ENCODE peak calls at places on chromosomes 16 and 17, in five cellular contexts. One of them, this sample, is unnamed.

GRCh38 chr17:76917829-76918228 is 49.6 kb downstream of the MGAT5B start:
- DNase-seq in PC-9: no peak
- DNase-seq in Peyer's patch: no peak
- DNase-seq in stomach: no peak
- DNase-seq in dorsolateral prefrontal cortex: no peak
- DNase-seq in this sample: no peak

GRCh38 chr17:45231481-45232116 is 9.9 kb downstream of the FMNL1 start:
- DNase-seq in PC-9: no peak
- DNase-seq in Peyer's patch: no peak
- DNase-seq in dorsolateral prefrontal cortex: no peak
- DNase-seq in stomach: peak; percentile 56
- DNase-seq in this sample: no peak

GRCh38 chr16:77234611-77235010 is 35.4 kb downstream of the SYCE1L start:
- DNase-seq in dorsolateral prefrontal cortex: no peak
- DNase-seq in PC-9: peak; percentile 44
- DNase-seq in Peyer's patch: no peak
- DNase-seq in stomach: no peak
- DNase-seq in this sample: no peak

GRCh38 chr16:84361546-84361945 is 6.8 kb upstream of the ATP2C2 start:
- DNase-seq in dorsolateral prefrontal cortex: no peak
- DNase-seq in PC-9: no peak
- DNase-seq in stomach: no peak
- DNase-seq in Peyer's patch: no peak
- DNase-seq in this sample: no peak

GRCh38 chr17:7580631-7581554 is 1.5 kb downstream of the CD68 start:
- DNase-seq in PC-9: no peak
- DNase-seq in dorsolateral prefrontal cortex: no peak
- DNase-seq in stomach: no peak
- DNase-seq in Peyer's patch: no peak
- DNase-seq in this sample: no peak

GRCh38 chr17:73227379-73227778 is 34.3 kb downstream of the CPSF4L start:
- DNase-seq in PC-9: no peak
- DNase-seq in Peyer's patch: no peak
- DNase-seq in dorsolateral prefrontal cortex: no peak
- DNase-seq in stomach: no peak
- DNase-seq in this sample: no peak

GRCh38 chr17:29383687-29384086 is 6.5 kb upstream of the TAOK1 start:
- DNase-seq in PC-9: no peak
- DNase-seq in stomach: no peak
- DNase-seq in dorsolateral prefrontal cortex: no peak
- DNase-seq in Peyer's patch: no peak
- DNase-seq in this sample: no peak

GRCh38 chr17:5826384-5826783 is 242.1 kb upstream of the NLRP1 start:
- DNase-seq in Peyer's patch: no peak
- DNase-seq in PC-9: no peak
- DNase-seq in dorsolateral prefrontal cortex: no peak
- DNase-seq in stomach: no peak
- DNase-seq in this sample: no peak

GRCh38 chr17:36934144-36934758 is 3.0 kb upstream of the LHX1 start:
- DNase-seq in stomach: no peak
- DNase-seq in Peyer's patch: no peak
- DNase-seq in dorsolateral prefrontal cortex: no peak
- DNase-seq in PC-9: no peak
- DNase-seq in this sample: no peak

GRCh38 chr16:27960619-27961295 is 102.8 kb downstream of the GSG1L start:
- DNase-seq in PC-9: no peak
- DNase-seq in dorsolateral prefrontal cortex: no peak
- DNase-seq in stomach: no peak
- DNase-seq in Peyer's patch: peak; percentile 13
- DNase-seq in this sample: no peak

GRCh38 chr17:15106540-15106939 is 158.6 kb downstream of the PMP22 start:
- DNase-seq in stomach: no peak
- DNase-seq in Peyer's patch: no peak
- DNase-seq in PC-9: no peak
- DNase-seq in dorsolateral prefrontal cortex: no peak
- DNase-seq in this sample: no peak

GRCh38 chr17:31415004-31415454 is 23.6 kb downstream of the RAB11FIP4 start:
- DNase-seq in dorsolateral prefrontal cortex: no peak
- DNase-seq in Peyer's patch: no peak
- DNase-seq in stomach: no peak
- DNase-seq in PC-9: no peak
- DNase-seq in this sample: no peak

GRCh38 chr17:78284146-78284545 is 52.7 kb downstream of the TMEM235 start:
- DNase-seq in stomach: no peak
- DNase-seq in PC-9: no peak
- DNase-seq in dorsolateral prefrontal cortex: no peak
- DNase-seq in Peyer's patch: no peak
- DNase-seq in this sample: peak; percentile 35

GRCh38 chr17:69761767-69762321 is 313.2 kb upstream of the KCNJ16 start:
- DNase-seq in Peyer's patch: no peak
- DNase-seq in dorsolateral prefrontal cortex: no peak
- DNase-seq in stomach: no peak
- DNase-seq in PC-9: peak; percentile 98
- DNase-seq in this sample: peak; percentile 96

GRCh38 chr16:495127-495748 is 32.3 kb upstream of the CAPN15 start:
- DNase-seq in Peyer's patch: peak; percentile 58
- DNase-seq in PC-9: no peak
- DNase-seq in stomach: no peak
- DNase-seq in dorsolateral prefrontal cortex: no peak
- DNase-seq in this sample: peak; percentile 43

GRCh38 chr17:42484304-42484703 is 25.6 kb downstream of the ATP6V0A1 start:
- DNase-seq in Peyer's patch: peak; percentile 77
- DNase-seq in dorsolateral prefrontal cortex: no peak
- DNase-seq in PC-9: no peak
- DNase-seq in stomach: no peak
- DNase-seq in this sample: no peak

GRCh38 chr16:4411684-4412083 is 4.7 kb downstream of the CORO7 start:
- DNase-seq in stomach: no peak
- DNase-seq in Peyer's patch: no peak
- DNase-seq in dorsolateral prefrontal cortex: peak; percentile 90
- DNase-seq in PC-9: no peak
- DNase-seq in this sample: no peak

GRCh38 chr16:65667013-65667578 is 545.2 kb upstream of the CDH11 start:
- DNase-seq in Peyer's patch: no peak
- DNase-seq in dorsolateral prefrontal cortex: no peak
- DNase-seq in PC-9: no peak
- DNase-seq in stomach: no peak
- DNase-seq in this sample: peak; percentile 46

GRCh38 chr16:67953641-67954375 is 9.9 kb upstream of the LCAT start:
- DNase-seq in Peyer's patch: no peak
- DNase-seq in dorsolateral prefrontal cortex: no peak
- DNase-seq in PC-9: no peak
- DNase-seq in stomach: no peak
- DNase-seq in this sample: no peak

GRCh38 chr16:26569793-26570192 is 496.9 kb upstream of the C16orf82 start:
- DNase-seq in Peyer's patch: no peak
- DNase-seq in stomach: no peak
- DNase-seq in PC-9: no peak
- DNase-seq in dorsolateral prefrontal cortex: no peak
- DNase-seq in this sample: no peak

GRCh38 chr17:6413073-6413472 is 21.8 kb downstream of the AIPL1 start:
- DNase-seq in stomach: no peak
- DNase-seq in Peyer's patch: no peak
- DNase-seq in PC-9: no peak
- DNase-seq in dorsolateral prefrontal cortex: no peak
- DNase-seq in this sample: peak; percentile 30

GRCh38 chr17:59347975-59348391 is 16.5 kb downstream of the YPEL2 start:
- DNase-seq in stomach: no peak
- DNase-seq in dorsolateral prefrontal cortex: no peak
- DNase-seq in Peyer's patch: no peak
- DNase-seq in PC-9: peak; percentile 84
- DNase-seq in this sample: no peak

GRCh38 chr17:31387438-31387837 is 4.0 kb upstream of the RAB11FIP4 start:
- DNase-seq in stomach: no peak
- DNase-seq in PC-9: no peak
- DNase-seq in dorsolateral prefrontal cortex: no peak
- DNase-seq in Peyer's patch: no peak
- DNase-seq in this sample: no peak

GRCh38 chr17:29131814-29132682 is 48.1 kb downstream of the MYO18A start:
- DNase-seq in Peyer's patch: no peak
- DNase-seq in dorsolateral prefrontal cortex: no peak
- DNase-seq in PC-9: peak; percentile 39
- DNase-seq in stomach: no peak
- DNase-seq in this sample: peak; percentile 92

GRCh38 chr17:19876524-19877161 is 8.9 kb upstream of the ULK2 start:
- DNase-seq in Peyer's patch: peak; percentile 55
- DNase-seq in PC-9: no peak
- DNase-seq in dorsolateral prefrontal cortex: no peak
- DNase-seq in stomach: no peak
- DNase-seq in this sample: no peak

GRCh38 chr16:82456683-82457082 is 170.1 kb upstream of the CDH13 start:
- DNase-seq in Peyer's patch: peak; percentile 69
- DNase-seq in stomach: peak; percentile 69
- DNase-seq in PC-9: peak; percentile 50
- DNase-seq in dorsolateral prefrontal cortex: peak; percentile 33
- DNase-seq in this sample: peak; percentile 51

GRCh38 chr17:43907425-43907981 is at the start of gene MPP2:
- DNase-seq in dorsolateral prefrontal cortex: peak; percentile 70
- DNase-seq in Peyer's patch: peak; percentile 83
- DNase-seq in stomach: peak; percentile 73
- DNase-seq in PC-9: no peak
- DNase-seq in this sample: peak; percentile 72

GRCh38 chr17:31281061-31281460 is 16.0 kb downstream of the OMG start:
- DNase-seq in dorsolateral prefrontal cortex: no peak
- DNase-seq in Peyer's patch: no peak
- DNase-seq in stomach: no peak
- DNase-seq in PC-9: no peak
- DNase-seq in this sample: no peak

GRCh38 chr16:67163164-67163902 is 1.2 kb upstream of the HSF4 start:
- DNase-seq in Peyer's patch: peak; percentile 65
- DNase-seq in dorsolateral prefrontal cortex: peak; percentile 71
- DNase-seq in stomach: no peak
- DNase-seq in PC-9: no peak
- DNase-seq in this sample: peak; percentile 56

GRCh38 chr17:33934696-33935095 is 320.4 kb upstream of the CCL2 start:
- DNase-seq in stomach: no peak
- DNase-seq in Peyer's patch: no peak
- DNase-seq in dorsolateral prefrontal cortex: no peak
- DNase-seq in PC-9: no peak
- DNase-seq in this sample: no peak

DNA sequence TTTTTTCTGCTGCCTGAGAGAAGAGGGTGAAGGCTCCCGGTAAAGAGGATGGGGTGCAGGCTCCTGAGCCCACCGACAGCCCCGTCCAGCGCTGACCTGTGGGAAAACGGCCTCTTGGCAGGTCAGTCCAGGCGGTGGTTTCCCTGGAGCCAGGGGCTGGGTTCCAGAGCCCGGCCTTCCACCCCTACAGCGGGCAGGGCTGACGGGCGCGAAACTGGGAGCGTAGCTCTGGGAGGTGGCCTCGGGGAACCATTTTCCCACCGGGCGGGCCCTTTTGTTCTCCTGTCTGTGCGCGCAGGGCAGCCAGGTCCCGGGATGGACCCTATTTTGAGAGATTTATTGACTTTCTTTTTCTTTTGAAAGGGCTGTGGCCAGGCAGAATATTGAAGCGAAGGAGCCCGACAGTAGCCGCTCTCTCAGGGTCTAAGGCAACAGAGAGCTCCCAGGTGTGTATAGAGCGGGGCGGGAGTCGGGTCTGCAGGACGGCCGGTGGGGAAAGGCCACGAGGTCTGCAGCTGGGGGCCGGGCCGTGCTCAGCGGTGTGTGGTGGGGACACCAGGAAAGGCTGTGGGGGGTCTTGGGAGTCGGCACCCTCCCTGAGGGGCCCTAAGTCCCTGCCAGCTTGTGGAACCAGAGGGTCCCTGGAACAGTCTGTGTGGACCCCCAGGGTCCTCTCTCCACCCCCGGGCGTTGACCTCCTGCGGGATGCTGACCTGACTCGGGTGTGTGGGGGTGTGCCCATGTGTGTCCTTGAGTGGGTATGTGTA is 32.3 kb downstream of the METRNL start:
- DNase-seq in Peyer's patch: no peak
- DNase-seq in stomach: no peak
- DNase-seq in dorsolateral prefrontal cortex: no peak
- DNase-seq in PC-9: no peak
- DNase-seq in this sample: no peak
- H3K4me3 ChIP-seq in Peyer's patch: no peak overlapping the region
- H3K4me3 ChIP-seq in stomach: no peak overlapping the region
- H3K4me3 ChIP-seq in dorsolateral prefrontal cortex: no peak overlapping the region
- H3K4me3 ChIP-seq in PC-9: no peak overlapping the region
- H3K4me3 ChIP-seq in this sample: no peak overlapping the region

DNA sequence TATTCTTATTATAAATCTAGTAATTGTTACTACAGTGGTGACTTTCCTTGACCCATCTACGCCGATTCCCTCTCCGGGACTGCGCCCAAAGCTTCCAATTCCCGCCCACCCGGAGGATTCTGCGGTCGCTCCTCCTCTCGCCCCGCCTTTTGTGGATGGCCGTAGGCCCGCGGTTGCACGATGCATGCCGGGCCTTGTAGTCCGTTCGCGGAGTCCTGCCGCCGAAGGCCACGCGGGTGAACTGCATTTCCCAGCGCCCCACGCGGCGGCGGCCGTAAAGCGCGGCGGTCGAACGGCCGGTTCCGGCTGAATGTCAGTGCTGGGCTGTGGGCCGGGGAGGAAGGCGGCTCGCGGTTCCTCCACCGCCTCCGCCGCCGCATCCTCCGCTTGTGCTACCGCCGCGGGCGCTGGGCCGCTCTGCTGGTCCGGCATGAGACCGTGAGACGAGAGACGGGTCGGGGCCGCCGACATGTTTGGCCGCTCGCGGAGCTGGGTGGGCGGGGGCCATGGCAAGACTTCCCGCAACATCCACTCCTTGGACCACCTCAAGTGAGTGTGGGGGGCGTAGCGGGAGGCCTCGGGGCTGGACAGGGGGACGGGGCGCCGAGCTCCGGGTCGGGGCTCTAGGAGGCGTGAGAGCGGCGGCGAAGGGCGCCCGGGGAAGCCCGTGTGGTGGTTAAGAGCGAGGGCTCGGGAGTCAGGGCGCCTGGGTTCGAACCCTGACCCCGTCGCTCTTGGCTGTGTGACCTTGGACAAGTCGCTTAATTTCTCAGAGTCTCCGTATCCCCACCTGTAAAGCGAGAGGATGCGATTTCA is at the start of gene CLEC16A:
- DNase-seq in dorsolateral prefrontal cortex: peak; percentile 97
- DNase-seq in PC-9: peak; percentile 87
- DNase-seq in stomach: peak; percentile 98
- DNase-seq in Peyer's patch: peak; percentile 98
- DNase-seq in this sample: peak; percentile 96
- TF ChIP-seq CTCF in dorsolateral prefrontal cortex: peak; percentile 52
- TF ChIP-seq CTCF in PC-9: peak; percentile 29
- TF ChIP-seq CTCF in stomach: no peak
- TF ChIP-seq CTCF in Peyer's patch: peak; percentile 28
- TF ChIP-seq CTCF in this sample: peak; percentile 13

GRCh38 chr17:50155115-50155819 is 4.8 kb upstream of the PPP1R9B start:
- DNase-seq in Peyer's patch: no peak
- DNase-seq in stomach: no peak
- DNase-seq in dorsolateral prefrontal cortex: no peak
- DNase-seq in PC-9: no peak
- DNase-seq in this sample: peak; percentile 91
- H3K4me3 ChIP-seq in Peyer's patch: no peak overlapping the region
- H3K4me3 ChIP-seq in stomach: no peak overlapping the region
- H3K4me3 ChIP-seq in dorsolateral prefrontal cortex: no peak overlapping the region
- H3K4me3 ChIP-seq in PC-9: no peak overlapping the region
- H3K4me3 ChIP-seq in this sample: peak overlapping the region; percentile 22

DNA sequence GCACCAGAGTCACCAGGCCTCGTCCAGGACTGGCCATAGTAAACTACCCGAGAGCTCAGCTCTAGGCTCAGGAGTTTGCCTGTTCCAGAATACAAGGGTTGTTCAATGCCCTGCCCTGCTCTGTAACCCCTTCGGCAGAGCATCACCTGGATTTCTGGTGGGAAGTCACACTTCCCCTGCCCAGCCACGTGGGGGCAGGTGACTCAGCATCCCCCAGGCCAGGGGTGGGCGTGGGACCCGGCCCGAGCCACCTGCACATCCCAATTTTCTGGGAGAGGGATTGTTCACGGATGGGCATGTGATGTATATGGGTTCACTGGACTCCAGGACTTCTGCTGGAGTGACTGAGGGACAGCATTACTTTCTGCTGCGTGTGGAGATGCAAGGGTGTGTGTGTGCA is 25.8 kb downstream of the COX4I1 start:
- DNase-seq in Peyer's patch: no peak
- DNase-seq in PC-9: no peak
- DNase-seq in dorsolateral prefrontal cortex: no peak
- DNase-seq in stomach: no peak
- DNase-seq in this sample: no peak
- TF ChIP-seq CTCF in Peyer's patch: no peak
- TF ChIP-seq CTCF in PC-9: peak; percentile 21
- TF ChIP-seq CTCF in dorsolateral prefrontal cortex: no peak
- TF ChIP-seq CTCF in stomach: no peak
- TF ChIP-seq CTCF in this sample: peak; percentile 2

This sample was measured in fibroblast of the aortic adventitia.